ENCODE peak calls at places on chromosome 7, in five cellular contexts. W is effector CD4-positive, alpha-beta T cell; G is AG04450; D is lower lobe of right lung; X is T-helper 2 cell. Q is an unnamed sample.

GRCh38 chr7:117087639-117088396 is 134.5 kb downstream of the ST7 start:
- DNase-seq in W (no peak), G (no peak), D (no peak), X (no peak), Q (no peak)

GRCh38 chr7:45992831-45993230 is 71.8 kb upstream of the IGFBP3 start:
- DNase-seq in W (no peak), G (no peak), D (no peak), X (no peak), Q (no peak)

GRCh38 chr7:25845341-25845923 is 306.6 kb upstream of the NFE2L3 start:
- DNase-seq in W (no peak), G (no peak), D (no peak), X (no peak), Q (no peak)

GRCh38 chr7:30852744-30853288 is 58.8 kb upstream of the AQP1 start:
- DNase-seq in W (no peak), G (no peak), D (no peak), X (no peak), Q (no peak)

GRCh38 chr7:100589341-100589935 is 3.3 kb downstream of the FBXO24 start:
- DNase-seq in W (no peak), G (no peak), D (peak), X (no peak), Q (no peak)

GRCh38 chr7:10537764-10538163 is 435.9 kb upstream of the PHF14 start:
- DNase-seq in W (no peak), G (no peak), D (no peak), X (no peak), Q (no peak)

GRCh38 chr7:83339927-83340326 is 177.2 kb upstream of the PCLO start:
- DNase-seq in W (no peak), G (no peak), D (no peak), X (no peak), Q (no peak)

GRCh38 chr7:126228356-126229061 is 1024.2 kb downstream of the GRM8 start:
- DNase-seq in W (no peak), G (no peak), D (no peak), X (no peak), Q (peak)

GRCh38 chr7:22443370-22444180 is 56.4 kb downstream of the STEAP1B start:
- DNase-seq in W (no peak), G (no peak), D (no peak), X (no peak), Q (no peak)

GRCh38 chr7:135670179-135670578 is 7.9 kb downstream of the STMP1 start:
- DNase-seq in W (no peak), G (no peak), D (no peak), X (no peak), Q (no peak)

GRCh38 chr7:111076205-111076604 is 14.7 kb upstream of the LRRN3 start:
- DNase-seq in W (no peak), G (no peak), D (no peak), X (no peak), Q (no peak)

GRCh38 chr7:30168800-30169584 is 34.2 kb downstream of the MTURN start:
- DNase-seq in W (no peak), G (peak), D (no peak), X (no peak), Q (peak)

GRCh38 chr7:44977304-44977858 is 1.4 kb downstream of the MYO1G start:
- DNase-seq in W (peak), G (no peak), D (no peak), X (peak), Q (no peak)

GRCh38 chr7:1240917-1241509 is 8.3 kb downstream of the UNCX start:
- DNase-seq in W (no peak), G (no peak), D (no peak), X (no peak), Q (no peak)

GRCh38 chr7:38773430-38773829 is 135.6 kb downstream of the VPS41 start:
- DNase-seq in W (no peak), G (no peak), D (no peak), X (no peak), Q (no peak)

GRCh38 chr7:157540606-157541294 is 203.9 kb downstream of the DNAJB6 start:
- DNase-seq in W (no peak), G (no peak), D (peak), X (no peak), Q (no peak)

GRCh38 chr7:142303650-142304049 is 45.8 kb upstream of the PRSS58 start:
- DNase-seq in W (no peak), G (no peak), D (no peak), X (no peak), Q (peak)

GRCh38 chr7:31782411-31782991 is 95.5 kb downstream of the PPP1R17 start:
- DNase-seq in W (no peak), G (no peak), D (no peak), X (no peak), Q (peak)